ENCODE peak calls at places on chromosomes 6 and 20, in six cellular contexts. V is bronchial epithelial cell, O is right lobe of liver, U is Caco-2, A is AG09319, M is ovary. T is an unnamed sample.

GRCh38 chr6:159532155-159532554 is 160.9 kb downstream of the SOD2 start:
- DNase-seq in A (no peak), U (no peak), M (no peak), V (no peak), O (no peak), T (no peak)

GRCh38 chr6:18022398-18023231 is 35.2 kb upstream of the KIF13A start:
- DNase-seq in U (peak), A (no peak), V (peak), O (no peak), M (no peak), T (no peak)

GRCh38 chr20:61297491-61297890 is 45.4 kb downstream of the CDH4 start:
- DNase-seq in U (no peak), A (no peak), O (no peak), M (no peak), V (no peak), T (no peak)

GRCh38 chr6:1604347-1604990 is 5.2 kb upstream of the FOXC1 start:
- DNase-seq in O (no peak), U (peak), V (no peak), A (no peak), M (peak), T (no peak)

GRCh38 chr6:151900897-151901485 is 93.5 kb downstream of the ESR1 start:
- DNase-seq in M (no peak), A (no peak), O (no peak), V (peak), U (no peak), T (peak)

GRCh38 chr6:106862858-106863257 is 111.7 kb downstream of the CD24 start:
- DNase-seq in V (no peak), O (no peak), A (no peak), U (no peak), M (no peak), T (no peak)

GRCh38 chr6:168368063-168368835 is 48.7 kb upstream of the DACT2 start:
- DNase-seq in V (no peak), M (peak), O (no peak), A (no peak), U (no peak), T (no peak)

GRCh38 chr6:129890701-129891100 is 29.6 kb upstream of the TMEM244 start:
- DNase-seq in V (peak), U (peak), O (no peak), A (no peak), M (no peak), T (no peak)

GRCh38 chr20:12086359-12086758 is 168.7 kb downstream of the BTBD3 start:
- DNase-seq in U (no peak), V (peak), A (no peak), M (no peak), O (no peak), T (no peak)

GRCh38 chr20:59141818-59142581 is 21.6 kb upstream of the ZNF831 start:
- DNase-seq in V (no peak), O (no peak), U (peak), A (no peak), M (no peak), T (peak)

GRCh38 chr6:88519227-88520019 is 353.3 kb upstream of the CNR1 start:
- DNase-seq in M (no peak), U (no peak), A (no peak), V (no peak), O (no peak), T (no peak)

GRCh38 chr6:150267686-150268561 is 100.9 kb upstream of the IYD start:
- DNase-seq in V (peak), M (no peak), O (no peak), A (no peak), U (no peak), T (peak)

GRCh38 chr6:131628726-131629125 is 684 bp upstream of the MED23 start:
- DNase-seq in M (no peak), U (no peak), A (no peak), O (no peak), V (no peak), T (no peak)

GRCh38 chr20:48791666-48792071 is 36.1 kb downstream of the PREX1 start:
- DNase-seq in O (peak), M (no peak), U (no peak), V (no peak), A (peak), T (no peak)

GRCh38 chr20:35295058-35295457 is 2.8 kb upstream of the FAM83C start:
- DNase-seq in U (no peak), V (no peak), A (no peak), M (no peak), O (no peak), T (no peak)

GRCh38 chr20:47392015-47392720 is 35.7 kb upstream of the ZMYND8 start:
- DNase-seq in O (no peak), M (no peak), U (peak), A (peak), V (peak), T (peak)

GRCh38 chr6:90811596-90812226 is 224.8 kb upstream of the MAP3K7 start:
- DNase-seq in A (no peak), U (no peak), O (no peak), V (no peak), M (no peak), T (no peak)

GRCh38 chr6:16832027-16832688 is 70.9 kb upstream of the ATXN1 start:
- DNase-seq in V (no peak), M (no peak), A (no peak), O (no peak), U (no peak), T (no peak)

GRCh38 chr6:98835149-98836024 is 1.0 kb downstream of the POU3F2 start:
- DNase-seq in O (peak), V (no peak), M (no peak), A (no peak), U (no peak), T (no peak)

DNA sequence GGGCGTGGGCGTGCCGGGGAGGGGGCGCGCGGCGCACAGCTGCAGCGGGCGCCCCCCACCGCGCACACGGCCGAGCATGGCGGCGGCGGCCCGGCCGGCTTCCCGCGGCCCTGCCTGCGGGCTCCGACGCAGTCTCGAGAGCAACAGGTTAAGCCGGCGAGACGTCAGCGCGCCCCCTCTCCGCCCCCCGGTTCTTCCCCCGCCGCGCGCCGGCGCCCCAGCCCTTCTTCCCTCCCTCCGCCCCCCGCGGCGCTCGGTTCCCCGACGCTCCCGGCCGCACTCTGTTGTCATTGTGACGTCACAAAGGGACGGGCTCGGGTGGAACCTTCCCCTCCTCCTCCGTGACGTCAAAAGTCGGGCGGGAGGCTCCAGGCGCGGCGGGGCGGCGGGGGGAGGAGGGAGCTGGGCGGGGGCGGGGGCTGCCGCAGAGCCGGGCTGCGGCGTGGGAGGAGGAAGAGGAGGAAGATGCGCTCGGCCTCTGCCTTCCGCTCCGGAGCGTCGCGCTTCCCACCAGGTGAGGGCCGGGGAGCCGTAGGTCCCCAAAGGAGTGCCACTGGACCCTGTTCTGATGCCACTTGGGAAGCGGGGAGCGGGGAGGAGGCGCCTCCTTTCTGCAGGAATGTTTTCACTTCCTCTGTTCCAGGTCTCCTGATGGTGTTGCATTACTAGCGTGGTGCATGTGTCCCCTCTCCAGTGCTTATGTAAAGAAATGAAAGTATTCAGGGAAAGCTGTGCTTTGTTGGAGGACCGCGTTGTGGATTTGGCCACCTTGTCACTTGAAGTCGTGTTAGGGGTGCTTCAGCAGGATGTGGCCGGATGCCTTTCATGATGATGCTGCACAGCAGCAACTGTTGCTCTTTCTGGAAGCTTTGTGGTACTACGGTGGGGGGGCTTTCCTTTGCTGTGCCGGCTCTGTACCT is 2.8 kb downstream of the JARID2 start:
- DNase-seq in M (peak), A (peak), U (peak), V (peak), O (peak), T (peak)
- TF ChIP-seq CTCF in M (peak), A (peak), U (peak), V (peak), O (no peak), T (peak)

DNA sequence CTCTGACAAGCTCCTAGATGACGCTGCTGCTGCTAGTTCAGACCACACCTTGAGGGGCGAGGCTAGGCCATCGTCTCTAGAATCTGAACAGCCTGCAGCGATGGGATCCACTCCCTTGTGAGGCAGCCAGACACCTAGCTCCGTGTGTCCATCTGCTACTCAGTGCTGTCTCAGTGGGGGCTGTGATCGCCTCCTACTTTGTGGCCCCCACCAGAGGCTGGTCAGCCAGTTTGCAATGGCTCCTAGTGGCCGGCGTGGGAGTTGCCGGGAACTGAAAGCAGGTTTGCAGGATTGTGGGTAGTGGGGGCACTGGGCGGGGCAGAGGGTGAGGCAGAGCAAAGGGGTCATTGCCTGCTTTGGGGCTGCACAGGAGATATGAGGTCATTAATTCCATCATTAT is 2.8 kb downstream of the CCN5 start:
- DNase-seq in A (no peak), V (no peak), M (no peak), U (no peak), O (no peak), T (no peak)
- TF ChIP-seq CTCF in A (peak), V (peak), M (no peak), U (peak), O (no peak), T (peak)

GRCh38 chr6:45420083-45420908 is 42.6 kb upstream of the SUPT3H start:
- DNase-seq in O (peak), A (no peak), M (no peak), V (peak), U (no peak), T (no peak)

GRCh38 chr6:45417461-45417860 is 39.7 kb upstream of the SUPT3H start:
- DNase-seq in M (no peak), O (no peak), V (no peak), U (no peak), A (no peak), T (no peak)

GRCh38 chr6:45420909-45421699 is 43.4 kb upstream of the SUPT3H start:
- DNase-seq in V (no peak), O (no peak), U (no peak), A (no peak), M (no peak), T (no peak)

GRCh38 chr6:45421700-45422540 is 44.2 kb upstream of the SUPT3H start:
- DNase-seq in O (peak), V (peak), U (peak), A (peak), M (peak), T (peak)

GRCh38 chr6:45419574-45420082 is 41.9 kb upstream of the SUPT3H start:
- DNase-seq in M (peak), U (peak), V (peak), A (no peak), O (peak), T (peak)
- TF ChIP-seq CTCF in M (no peak), U (peak), V (peak), A (peak), O (peak), T (peak)

GRCh38 chr6:137870744-137871247 is 3.7 kb downstream of the TNFAIP3 start:
- DNase-seq in A (no peak), U (no peak), O (no peak), M (no peak), V (peak), T (no peak)

GRCh38 chr6:137871299-137871698 is 4.2 kb downstream of the TNFAIP3 start:
- DNase-seq in M (no peak), V (no peak), U (no peak), O (no peak), A (no peak), T (no peak)

GRCh38 chr6:137870286-137870685 is 3.2 kb downstream of the TNFAIP3 start:
- DNase-seq in V (no peak), M (no peak), U (no peak), A (no peak), O (no peak), T (no peak)

GRCh38 chr6:137868721-137869631 is 1.9 kb downstream of the TNFAIP3 start:
- DNase-seq in O (no peak), M (no peak), A (no peak), V (no peak), U (no peak), T (no peak)

DNA sequence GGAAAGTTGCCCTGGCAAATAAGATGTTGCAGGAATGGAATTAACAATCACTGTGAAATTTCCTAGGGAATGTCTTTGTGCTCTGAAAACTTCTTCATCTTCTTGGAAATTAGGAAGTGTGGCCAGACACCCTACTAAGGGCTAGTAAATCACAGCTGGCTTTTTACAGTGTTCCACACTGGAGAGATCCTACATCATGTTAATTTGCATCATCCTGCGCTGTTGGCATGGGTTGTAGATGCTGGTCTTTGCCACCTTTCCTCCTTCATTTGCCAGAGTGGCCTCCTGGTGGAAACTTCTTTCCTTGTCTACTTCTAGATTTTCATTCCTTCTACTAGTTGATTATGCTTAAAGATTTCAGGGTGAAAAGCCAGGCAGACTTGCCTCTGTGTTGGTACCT is 2.7 kb downstream of the TNFAIP3 start:
- DNase-seq in M (no peak), U (no peak), V (no peak), O (no peak), A (no peak), T (no peak)
- TF ChIP-seq CTCF in M (no peak), U (no peak), V (no peak), O (no peak), A (no peak), T (no peak)

DNA sequence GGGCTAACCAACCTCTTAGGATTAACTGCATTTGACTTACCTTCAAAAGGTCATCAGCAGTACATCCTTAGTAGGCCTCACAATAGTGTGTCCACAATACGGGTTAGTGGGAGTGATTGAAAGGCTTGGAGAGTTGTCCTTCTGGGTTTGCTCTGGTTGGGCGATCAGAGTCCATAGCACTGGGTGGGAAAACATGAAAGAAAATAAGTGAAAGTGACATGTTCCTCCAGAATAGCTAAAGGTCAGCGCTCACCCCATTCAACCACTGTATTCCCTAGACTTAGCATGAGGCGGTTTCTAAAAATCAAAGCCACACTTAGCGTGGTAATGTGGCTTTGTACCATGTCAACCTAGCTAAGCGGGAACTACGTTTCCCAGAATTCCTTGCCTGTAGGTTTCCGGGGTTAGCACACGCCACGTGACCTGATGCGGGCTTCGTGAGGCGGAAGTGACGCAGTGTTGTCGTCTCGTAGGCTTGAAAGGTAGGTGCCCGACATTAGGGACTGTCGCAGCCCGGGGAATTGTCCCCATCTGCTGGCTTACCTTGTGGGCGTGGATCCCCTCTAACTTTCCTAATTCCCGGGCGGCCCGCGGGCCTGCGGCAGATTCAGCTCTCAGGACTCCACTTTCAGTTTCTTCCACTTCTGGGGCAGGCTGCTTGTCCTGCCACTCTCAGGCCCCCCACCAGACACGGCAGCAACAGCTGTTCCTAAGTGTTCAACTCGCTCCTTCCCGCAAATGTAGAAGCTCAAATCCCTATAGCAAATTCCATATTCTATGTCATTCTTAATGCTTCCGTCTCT is 19.8 kb upstream of the SCP2D1 start:
- DNase-seq in U (peak), A (peak), O (peak), V (peak), M (peak), T (peak)
- TF ChIP-seq CTCF in U (peak), A (no peak), O (no peak), V (no peak), M (no peak), T (peak)

DNA sequence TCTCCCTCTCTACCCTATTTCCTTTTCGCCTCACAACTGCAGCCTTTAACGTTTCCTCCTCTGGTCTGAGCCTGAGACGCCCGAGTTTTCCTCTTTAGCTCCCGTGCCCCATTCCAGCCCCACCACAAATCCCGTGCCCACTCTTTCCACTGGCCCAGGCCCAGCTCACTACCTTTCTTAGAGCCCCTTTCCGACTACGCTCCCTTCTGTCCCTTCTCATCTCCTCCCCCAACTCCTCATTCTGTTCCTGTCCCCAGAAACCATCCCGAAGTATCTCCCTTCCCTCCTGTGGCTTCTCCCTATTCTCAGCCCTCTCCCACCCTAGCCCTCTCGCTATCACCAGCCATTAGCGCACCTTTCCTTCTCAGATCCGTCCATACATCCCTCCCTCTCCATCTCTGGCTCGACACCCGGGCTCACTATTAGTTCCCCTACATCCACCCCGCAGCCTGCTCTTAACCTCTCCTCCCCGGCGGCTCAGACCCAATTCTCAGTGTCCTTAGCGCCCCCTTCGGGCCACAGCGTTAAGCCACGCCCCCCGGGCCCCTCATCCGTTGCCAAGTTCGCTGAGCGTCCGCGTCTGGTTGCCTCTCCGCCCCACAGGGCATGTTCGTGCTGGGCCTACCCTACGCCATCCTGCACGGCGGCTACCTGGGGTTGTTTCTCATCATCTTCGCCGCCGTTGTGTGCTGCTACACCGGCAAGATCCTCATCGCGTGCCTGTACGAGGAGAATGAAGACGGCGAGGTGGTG is 2.7 kb downstream of the SLC32A1 start:
- DNase-seq in U (no peak), A (no peak), M (no peak), O (no peak), V (no peak), T (peak)
- TF ChIP-seq CTCF in U (no peak), A (no peak), M (no peak), O (no peak), V (peak), T (peak)

GRCh38 chr6:42989923-42990322 is 5.6 kb downstream of the PPP2R5D start:
- DNase-seq in V (no peak), A (no peak), O (no peak), U (no peak), M (no peak), T (no peak)
- TF ChIP-seq CTCF in V (no peak), A (no peak), O (no peak), U (no peak), M (no peak), T (no peak)

GRCh38 chr6:38264605-38265004 is 375.1 kb downstream of the BTBD9 start:
- DNase-seq in A (no peak), V (peak), U (peak), O (no peak), M (no peak), T (no peak)
- TF ChIP-seq CTCF in A (no peak), V (no peak), U (no peak), O (no peak), M (no peak), T (no peak)

GRCh38 chr6:43817192-43817591 is 47.2 kb downstream of the VEGFA start:
- DNase-seq in U (peak), V (peak), O (no peak), A (no peak), M (no peak), T (no peak)
- TF ChIP-seq CTCF in U (peak), V (peak), O (peak), A (peak), M (no peak), T (no peak)

GRCh38 chr6:157905590-157906337 is 75.9 kb upstream of the SYNJ2 start:
- DNase-seq in O (no peak), V (no peak), A (peak), M (no peak), U (no peak), T (no peak)
- TF ChIP-seq CTCF in O (no peak), V (peak), A (no peak), M (no peak), U (peak), T (no peak)